ENCODE peak calls at places on chromosomes 12 and 14, in five cellular contexts. X is GM03348, I is PC-3, E is NCI-H460, Z is neuronal stem cell. F is an unnamed sample.

GRCh38 chr12:113683566-113683965 is 211.9 kb upstream of the LHX5 start:
- DNase-seq in X (no peak), I (no peak), E (no peak), Z (no peak), F (no peak)

GRCh38 chr12:104458645-104459555 is 2.2 kb downstream of the CHST11 start:
- DNase-seq in X (peak; percentile 49), I (no peak), E (no peak), Z (no peak), F (no peak)

GRCh38 chr14:45112886-45113772 is 21.2 kb downstream of the FKBP3 start:
- DNase-seq in X (no peak), I (peak; percentile 88), E (no peak), Z (no peak), F (no peak)

GRCh38 chr12:108565976-108566375 is 3.6 kb downstream of the ISCU start:
- DNase-seq in X (peak; percentile 62), I (peak; percentile 96), E (peak; percentile 86), Z (no peak), F (peak; percentile 53)

GRCh38 chr14:93967637-93968250 is 8.6 kb downstream of the ASB2 start:
- DNase-seq in X (no peak), I (no peak), E (no peak), Z (no peak), F (no peak)

GRCh38 chr14:94139421-94139820 is 10.0 kb upstream of the IFI27L2 start:
- DNase-seq in X (no peak), I (no peak), E (no peak), Z (no peak), F (no peak)

GRCh38 chr14:78752789-78753188 is 582.6 kb downstream of the NRXN3 start:
- DNase-seq in X (no peak), I (no peak), E (no peak), Z (no peak), F (no peak)

GRCh38 chr12:54262403-54262925 is 17.5 kb downstream of the CBX5 start:
- DNase-seq in X (peak; percentile 37), I (no peak), E (no peak), Z (no peak), F (no peak)

GRCh38 chr12:6367969-6368892 is 7.1 kb downstream of the SCNN1A start:
- DNase-seq in X (no peak), I (peak; percentile 54), E (no peak), Z (no peak), F (no peak)

GRCh38 chr14:100304825-100305445 is 1.3 kb downstream of the SLC25A29 start:
- DNase-seq in X (peak; percentile 48), I (peak; percentile 48), E (no peak), Z (no peak), F (peak; percentile 38)

GRCh38 chr12:76719171-76719631 is 44.7 kb upstream of the ZDHHC17 start:
- DNase-seq in X (peak; percentile 13), I (no peak), E (no peak), Z (no peak), F (no peak)

GRCh38 chr14:35470775-35471174 is 63.2 kb upstream of the INSM2 start:
- DNase-seq in X (peak; percentile 37), I (peak; percentile 49), E (no peak), Z (peak; percentile 26), F (no peak)

GRCh38 chr12:109517619-109518018 is 40.2 kb downstream of the UBE3B start:
- DNase-seq in X (no peak), I (no peak), E (no peak), Z (no peak), F (no peak)

GRCh38 chr14:96852823-96853422 is 55.7 kb downstream of the VRK1 start:
- DNase-seq in X (peak; percentile 55), I (peak; percentile 52), E (peak; percentile 40), Z (no peak), F (peak; percentile 20)

GRCh38 chr14:25607095-25607657 is 557.2 kb upstream of the STXBP6 start:
- DNase-seq in X (no peak), I (no peak), E (no peak), Z (no peak), F (no peak)

GRCh38 chr12:123164710-123165261 is 13.9 kb upstream of the PITPNM2 start:
- DNase-seq in X (no peak), I (no peak), E (no peak), Z (no peak), F (no peak)

GRCh38 chr12:129186952-129187351 is 333.7 kb downstream of the GLT1D1 start:
- DNase-seq in X (no peak), I (peak; percentile 17), E (no peak), Z (no peak), F (no peak)

GRCh38 chr12:47942327-47943230 is 20.8 kb upstream of the TMEM106C start:
- DNase-seq in X (no peak), I (no peak), E (no peak), Z (no peak), F (peak; percentile 50)

GRCh38 chr12:74415633-74416032 is 122.0 kb upstream of the ATXN7L3B start:
- DNase-seq in X (peak; percentile 17), I (peak; percentile 61), E (peak; percentile 27), Z (peak; percentile 6), F (no peak)

F was measured in CD4-positive, alpha-beta memory T cell.